ENCODE peak calls at places on chromosomes 3 and 15, in seven cellular contexts. X is activated naive CD8-positive, alpha-beta T cell treated with anti-CD3 and anti-CD28 coated beads, Interleukin-2, amount 50 U/mL, for 24 hours; J is GM04504; U is spleen; L is ELR; G is Peyer's patch; N is heart right ventricle. B is an unnamed sample.

GRCh38 chr3:31157893-31158620 is 263.6 kb upstream of the GADL1 start:
- DNase-seq in J (no peak), N (no peak), L (no peak), G (no peak), U (no peak), X (no peak), B (peak; percentile 36)

GRCh38 chr3:101303089-101303731 is 17.2 kb downstream of the IMPG2 start:
- DNase-seq in J (peak; percentile 16), L (peak; percentile 86), X (no peak), U (no peak), G (no peak), N (no peak), B (peak; percentile 4)

GRCh38 chr3:143016321-143016972 is 15.1 kb downstream of the U2SURP start:
- DNase-seq in G (no peak), N (no peak), U (no peak), X (no peak), J (no peak), L (peak; percentile 50), B (no peak)

GRCh38 chr15:26720546-26720945 is 52.3 kb downstream of the GABRB3 start:
- DNase-seq in X (no peak), L (no peak), U (no peak), J (no peak), G (no peak), N (no peak), B (no peak)

GRCh38 chr3:66413151-66413751 is 87.6 kb downstream of the LRIG1 start:
- DNase-seq in N (no peak), L (peak; percentile 87), J (peak; percentile 65), U (no peak), G (no peak), X (peak; percentile 9), B (peak; percentile 82)

GRCh38 chr3:171840484-171840830 is 2.7 kb upstream of the TMEM212 start:
- DNase-seq in L (no peak), G (no peak), N (no peak), X (no peak), J (no peak), U (no peak), B (no peak)

GRCh38 chr15:101676965-101677364 is 24.8 kb upstream of the TM2D3 start:
- DNase-seq in G (no peak), L (no peak), U (no peak), X (no peak), J (peak; percentile 54), N (no peak), B (peak; percentile 14)

GRCh38 chr3:116256843-116257485 is 188.3 kb downstream of the LSAMP start:
- DNase-seq in X (no peak), N (no peak), G (no peak), U (no peak), L (no peak), J (peak; percentile 17), B (no peak)

GRCh38 chr15:90191344-90191687 is 9.8 kb upstream of the SEMA4B start:
- DNase-seq in J (no peak), N (no peak), X (no peak), L (no peak), G (no peak), U (no peak), B (no peak)

GRCh38 chr3:102006812-102007485 is 157.6 kb downstream of the NFKBIZ start:
- DNase-seq in J (peak; percentile 89), X (no peak), G (no peak), L (peak; percentile 88), U (no peak), N (no peak), B (peak; percentile 97)

GRCh38 chr15:60612400-60613048 is 133.6 kb upstream of the ICE2 start:
- DNase-seq in J (no peak), X (no peak), U (no peak), L (no peak), N (no peak), G (no peak), B (no peak)

GRCh38 chr3:158909870-158910269 is 108.0 kb downstream of the MFSD1 start:
- DNase-seq in X (no peak), G (no peak), U (no peak), N (no peak), L (peak; percentile 63), J (peak; percentile 55), B (peak; percentile 58)

GRCh38 chr3:18086078-18086477 is 339.1 kb downstream of the SATB1 start:
- DNase-seq in X (no peak), L (no peak), J (no peak), G (no peak), N (no peak), U (no peak), B (no peak)

GRCh38 chr3:146948161-146948560 is 343.0 kb upstream of the PLSCR5 start:
- DNase-seq in X (no peak), L (no peak), J (no peak), N (no peak), U (no peak), G (no peak), B (no peak)

GRCh38 chr3:11917051-11917450 is 70.4 kb upstream of the TAMM41 start:
- DNase-seq in N (no peak), G (no peak), X (no peak), J (no peak), L (no peak), U (no peak), B (no peak)

B was measured in skeletal muscle cell.